ENCODE peak calls at places on chromosomes 2 and 18, in seven cellular contexts. D is esophagus squamous epithelium, T is IMR-90, V is hepatocyte, L is endothelial cell of umbilical vein, X is heart right ventricle, Z is transverse colon. K is an unnamed sample.

GRCh38 chr2:33777791-33778190 is 178.7 kb upstream of the FAM98A start:
- DNase-seq in D (no peak), T (no peak), V (no peak), L (no peak), X (no peak), Z (no peak), K (no peak)

GRCh38 chr2:23681356-23682140 is 245.4 kb downstream of the ATAD2B start:
- DNase-seq in D (no peak), T (no peak), V (no peak), L (no peak), X (no peak), Z (no peak), K (no peak)

GRCh38 chr2:111071480-111072143 is 49.1 kb upstream of the BCL2L11 start:
- DNase-seq in D (no peak), T (peak; percentile 73), V (no peak), L (peak; percentile 99), X (no peak), Z (no peak), K (no peak)

GRCh38 chr18:73774836-73775509 is 372.7 kb downstream of the FBXO15 start:
- DNase-seq in D (no peak), T (no peak), V (no peak), L (no peak), X (peak; percentile 25), Z (no peak), K (no peak)

GRCh38 chr18:23971656-23972230 is 42.8 kb upstream of the TTC39C start:
- DNase-seq in D (no peak), T (no peak), V (no peak), L (no peak), X (no peak), Z (no peak), K (no peak)

GRCh38 chr2:180411631-180412030 is 404.5 kb upstream of the CWC22 start:
- DNase-seq in D (no peak), T (no peak), V (peak; percentile 8), L (peak; percentile 87), X (no peak), Z (no peak), K (no peak)

GRCh38 chr2:99507964-99508818 is 18.4 kb upstream of the REV1 start:
- DNase-seq in D (no peak), T (no peak), V (peak; percentile 18), L (no peak), X (no peak), Z (no peak), K (no peak)

GRCh38 chr2:60608679-60609078 is 55.2 kb upstream of the BCL11A start:
- DNase-seq in D (no peak), T (peak; percentile 29), V (no peak), L (no peak), X (no peak), Z (no peak), K (no peak)

DNA sequence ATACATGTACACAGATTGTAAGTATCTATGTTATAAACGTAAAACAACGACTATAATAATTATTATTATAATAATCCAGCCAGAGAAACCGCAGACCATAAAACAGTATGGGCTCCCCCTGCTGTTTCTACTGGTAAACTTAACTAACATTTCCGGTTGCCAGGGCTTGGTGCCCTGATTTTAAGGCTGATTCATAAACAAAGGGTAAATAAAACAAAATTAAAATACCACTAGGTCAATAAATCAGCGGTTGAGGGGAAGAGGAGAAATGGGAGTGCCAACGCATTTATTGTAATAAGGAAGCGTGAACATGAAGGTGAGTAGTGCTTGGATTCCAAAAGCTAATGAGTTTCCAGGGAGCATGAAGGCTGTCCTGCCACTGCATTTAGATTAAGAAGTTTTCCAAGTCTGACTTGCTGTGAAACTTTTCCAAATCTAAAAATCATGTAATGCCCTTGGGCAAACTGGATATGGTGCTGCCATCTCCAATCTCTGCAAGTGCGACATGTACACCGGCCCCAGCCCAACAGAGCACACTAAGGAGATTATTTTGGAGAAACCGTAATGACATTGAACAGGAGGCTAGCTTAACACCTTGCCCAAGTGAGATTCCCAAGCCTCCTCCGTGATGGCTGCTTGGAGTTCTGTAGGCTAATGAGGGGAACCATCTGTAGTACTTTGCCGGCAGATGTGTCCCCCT is 50.7 kb upstream of the HNRNPA3 start:
- DNase-seq in D (no peak), T (peak; percentile 41), V (peak; percentile 57), L (peak; percentile 51), X (no peak), Z (no peak), K (no peak)
- H3K4me3 ChIP-seq in D (no peak overlapping the region), T (no peak overlapping the region), V (no peak overlapping the region), L (no peak overlapping the region), X (no peak overlapping the region), Z (no peak overlapping the region), K (peak overlapping the region; percentile 10)

DNA sequence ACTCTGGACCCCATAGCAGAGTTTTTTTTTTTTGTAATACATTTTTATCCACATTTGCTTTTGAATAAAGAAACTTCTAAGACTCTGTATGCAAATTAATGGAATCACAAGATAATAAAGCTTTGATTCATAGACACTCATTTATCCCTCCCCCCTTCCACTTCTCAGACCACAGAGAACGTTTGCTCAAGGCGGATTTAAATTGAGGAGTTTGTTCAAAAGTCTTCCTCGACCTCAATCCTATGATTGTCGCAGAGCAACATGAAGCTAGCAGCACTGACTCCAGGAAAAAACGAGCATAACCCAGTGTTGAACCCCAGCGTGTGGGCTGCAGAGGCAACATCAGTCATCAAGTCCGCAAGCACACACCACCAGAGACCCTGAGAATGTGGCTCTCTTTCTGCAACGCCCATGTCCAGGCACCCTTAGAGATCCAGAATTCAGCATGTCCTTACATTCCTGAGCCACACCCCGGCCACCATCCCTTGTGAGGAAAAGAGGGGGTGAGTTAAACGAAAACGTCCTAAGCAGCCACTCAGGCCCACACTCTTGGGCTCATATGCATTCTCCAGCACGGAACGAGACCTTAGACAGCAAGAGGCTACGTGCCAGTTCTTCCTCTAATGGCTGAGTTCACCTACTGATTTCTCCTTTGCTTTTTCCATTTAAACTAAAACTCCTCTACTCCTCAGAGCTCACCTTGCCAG is 116.3 kb downstream of the MBP start:
- DNase-seq in D (no peak), T (no peak), V (no peak), L (no peak), X (no peak), Z (no peak), K (no peak)
- H3K27ac ChIP-seq in D (no peak overlapping the region), T (no peak overlapping the region), V (no peak overlapping the region), L (no peak overlapping the region), X (no peak overlapping the region), Z (no peak overlapping the region), K (no peak overlapping the region)

DNA sequence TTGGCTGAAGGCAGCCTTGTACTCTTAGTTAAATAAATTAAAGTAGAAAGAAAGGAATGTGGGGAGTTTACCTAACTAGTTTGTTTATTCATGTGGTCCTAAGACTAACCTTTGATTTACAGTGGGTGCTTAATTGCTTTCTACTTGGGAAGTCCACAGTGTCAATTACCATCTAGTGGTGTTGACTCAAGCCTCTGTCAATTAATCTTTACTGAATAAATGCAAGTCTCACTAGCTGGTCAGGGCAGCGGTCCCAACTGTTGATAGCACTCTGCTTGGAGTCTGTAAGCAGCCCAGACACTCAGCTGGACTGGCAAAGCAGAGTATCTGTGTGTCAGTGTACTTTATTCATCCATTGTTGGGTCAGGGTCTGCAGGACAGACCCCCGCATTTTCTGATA is 15.8 kb downstream of the ZNF514 start:
- DNase-seq in D (no peak), T (no peak), V (no peak), L (no peak), X (no peak), Z (no peak), K (no peak)
- H3K9me3 ChIP-seq in D (peaks cover 94% of the 10 kb centered on the region), T (peaks cover 57% of the 10 kb centered on the region), V (peaks cover 39% of the 10 kb centered on the region), L (peaks cover 11% of the 10 kb centered on the region), X (peaks cover 18% of the 10 kb centered on the region), Z (peaks cover 57% of the 10 kb centered on the region), K (peaks cover 81% of the 10 kb centered on the region)

DNA sequence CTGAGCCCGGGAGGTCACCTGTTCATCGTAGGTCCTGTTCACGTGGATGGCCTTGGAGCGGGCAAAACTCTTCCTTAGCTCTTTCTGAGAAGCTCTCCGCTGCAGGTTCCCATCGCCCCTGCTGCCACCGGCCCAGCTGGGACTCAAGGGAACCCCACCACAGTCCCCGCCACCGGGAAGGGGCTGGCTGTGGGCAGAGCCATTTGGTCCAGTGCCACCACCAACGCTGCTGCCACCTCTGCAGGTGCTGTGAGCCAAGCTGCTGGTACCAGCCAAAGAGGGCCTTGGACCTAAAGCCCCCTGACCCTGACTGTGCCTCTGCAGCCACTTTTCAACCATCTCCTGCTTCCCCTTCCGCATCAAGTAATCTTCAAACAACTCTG is 586 bp downstream of the PDE11A start:
- DNase-seq in D (no peak), T (no peak), V (no peak), L (no peak), X (no peak), Z (no peak), K (no peak)
- H3K4me3 ChIP-seq in D (no peak overlapping the region), T (no peak overlapping the region), V (no peak overlapping the region), L (peak overlapping the region; percentile 61), X (peak overlapping the region; percentile 55), Z (peak overlapping the region; percentile 48), K (peak overlapping the region; percentile 65)

DNA sequence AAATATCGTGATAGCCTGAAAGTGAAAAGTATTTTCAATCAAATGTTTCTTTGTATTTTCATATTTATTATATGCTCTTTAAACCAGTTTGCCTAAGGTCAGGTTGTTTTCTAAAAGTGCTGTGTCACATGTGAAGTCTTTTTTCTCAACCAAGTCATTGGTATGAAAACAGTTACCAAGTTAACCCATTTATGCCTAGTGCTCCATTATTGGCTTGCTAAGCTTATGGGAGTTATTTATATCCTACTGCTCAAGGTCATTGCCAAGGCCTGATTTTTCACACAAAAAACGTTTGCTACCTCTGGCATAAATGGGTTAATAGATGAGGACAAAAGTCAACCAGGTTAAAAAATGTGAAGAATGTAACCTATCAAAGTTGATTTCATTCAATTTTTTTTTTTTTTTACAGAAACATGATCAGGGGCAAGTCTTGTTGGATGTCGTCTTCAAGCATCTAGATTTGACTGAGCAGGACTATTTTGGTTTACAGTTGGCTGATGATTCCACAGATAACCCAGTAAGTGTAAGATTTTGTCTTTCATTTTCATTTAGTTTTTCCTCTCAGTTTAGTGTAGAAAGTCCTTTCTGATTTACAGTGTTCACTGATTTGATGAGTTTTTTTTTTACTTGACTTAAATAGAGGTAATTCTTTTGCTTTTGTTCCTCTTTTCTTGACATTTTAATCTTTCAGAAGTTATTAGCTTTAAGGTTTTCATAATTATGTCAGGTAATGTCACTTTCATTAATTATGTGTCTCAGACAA is 102.6 kb downstream of the PTPN4 start:
- DNase-seq in D (no peak), T (no peak), V (no peak), L (no peak), X (no peak), Z (no peak), K (no peak)
- H3K27ac ChIP-seq in D (no peak overlapping the region), T (no peak overlapping the region), V (no peak overlapping the region), L (no peak overlapping the region), X (no peak overlapping the region), Z (no peak overlapping the region), K (no peak overlapping the region)

DNA sequence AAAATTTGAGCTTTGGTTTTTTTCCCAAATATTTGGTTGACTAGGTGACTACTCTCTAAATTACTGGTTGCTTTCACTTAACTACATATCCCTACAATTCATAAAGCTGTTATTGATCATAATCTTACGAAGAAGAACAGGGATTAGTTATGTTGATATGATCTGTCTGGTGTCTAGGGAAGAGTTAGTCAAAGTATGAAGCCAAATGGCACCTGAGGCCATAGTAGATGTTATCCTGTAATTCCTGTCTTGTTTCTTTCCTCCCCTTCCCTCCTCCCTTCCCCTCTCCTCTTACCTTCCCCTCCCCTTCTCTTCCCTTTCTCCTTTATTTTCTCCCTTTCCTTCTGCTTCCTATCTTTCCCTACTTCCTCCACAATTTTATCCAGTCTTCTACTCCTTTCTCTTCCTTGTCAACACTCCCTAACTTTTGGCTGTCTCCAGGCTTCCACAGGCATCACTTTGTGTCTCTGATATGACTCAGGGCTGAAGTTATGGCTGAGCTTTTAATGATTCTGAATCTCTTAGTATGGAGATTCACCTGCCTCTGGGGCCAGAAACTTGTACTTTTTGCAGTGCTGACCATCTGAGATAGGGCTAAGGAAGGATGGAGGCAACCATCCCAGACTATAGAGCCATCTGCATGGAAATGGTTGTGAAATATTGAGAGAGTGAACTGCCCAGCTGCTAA is 149.9 kb upstream of the TCF4 start:
- DNase-seq in D (no peak), T (no peak), V (no peak), L (no peak), X (no peak), Z (no peak), K (no peak)
- H3K9me3 ChIP-seq in D (no peaks in the 10 kb centered on the region), T (no peaks in the 10 kb centered on the region), V (no peaks in the 10 kb centered on the region), L (no peaks in the 10 kb centered on the region), X (no peaks in the 10 kb centered on the region), Z (no peaks in the 10 kb centered on the region), K (no peaks in the 10 kb centered on the region)

GRCh38 chr2:55408098-55408882 is 11.4 kb downstream of the CCDC88A start:
- DNase-seq in D (no peak), T (peak; percentile 49), V (no peak), L (no peak), X (no peak), Z (no peak), K (no peak)
- H3K4me3 ChIP-seq in D (no peak overlapping the region), T (peak overlapping the region; percentile 31), V (no peak overlapping the region), L (no peak overlapping the region), X (no peak overlapping the region), Z (no peak overlapping the region), K (no peak overlapping the region)

K was measured in psoas muscle.